ENCODE peak calls at places on chromosomes 1 and 21, in seven cellular contexts. K is OCI-LY7, O is psoas muscle, G is IMR-90, F is neuronal stem cell, B is A549, J is PC-3. P is an unnamed sample.

GRCh38 chr1:109802136-109802900 is 38.6 kb upstream of the EPS8L3 start:
- DNase-seq in G (no peak), K (no peak), B (no peak), O (peak), J (no peak), F (no peak), P (peak)

GRCh38 chr1:109914587-109915240 is 4.1 kb downstream of the CSF1 start:
- DNase-seq in F (no peak), K (no peak), G (peak), J (no peak), O (peak), B (no peak), P (no peak)

GRCh38 chr1:2137257-2138121 is 57.1 kb downstream of the FAAP20 start:
- DNase-seq in O (no peak), B (no peak), J (no peak), G (no peak), F (no peak), K (no peak), P (no peak)

GRCh38 chr1:59926381-59927243 is at the start of gene CYP2J2:
- DNase-seq in K (no peak), B (peak), J (peak), G (no peak), F (peak), O (peak), P (no peak)

GRCh38 chr21:19261731-19262367 is 858.3 kb upstream of the TMPRSS15 start:
- DNase-seq in K (no peak), J (no peak), G (no peak), B (no peak), F (no peak), O (no peak), P (no peak)

GRCh38 chr1:116824631-116825399 is 70.6 kb downstream of the CD2 start:
- DNase-seq in B (no peak), K (no peak), F (no peak), O (no peak), J (no peak), G (no peak), P (no peak)

GRCh38 chr1:27349784-27350672 is 8.2 kb downstream of the SYTL1 start:
- DNase-seq in J (peak), K (no peak), O (peak), F (peak), B (peak), G (peak), P (no peak)

GRCh38 chr1:156089704-156090103 is 7.4 kb upstream of the MEX3A start:
- DNase-seq in O (no peak), B (no peak), K (peak), F (no peak), G (no peak), J (no peak), P (no peak)

GRCh38 chr1:184118051-184118450 is 66.5 kb downstream of the TSEN15 start:
- DNase-seq in K (no peak), G (peak), F (no peak), J (peak), B (peak), O (no peak), P (no peak)

GRCh38 chr1:185672719-185673360 is 61.4 kb upstream of the HMCN1 start:
- DNase-seq in G (no peak), F (no peak), K (no peak), O (no peak), B (no peak), J (no peak), P (no peak)

GRCh38 chr1:210292276-210292851 is 36.3 kb upstream of the HHAT start:
- DNase-seq in J (peak), B (peak), K (no peak), F (peak), O (peak), G (no peak), P (no peak)

GRCh38 chr1:112040891-112041740 is 51.6 kb upstream of the KCND3 start:
- DNase-seq in O (no peak), K (no peak), B (no peak), J (no peak), F (no peak), G (no peak), P (no peak)

GRCh38 chr1:110064576-110065337 is 5.7 kb downstream of the ALX3 start:
- DNase-seq in G (no peak), K (no peak), F (no peak), O (no peak), B (no peak), J (no peak), P (no peak)

GRCh38 chr1:42690477-42691156 is 8.4 kb downstream of the YBX1 start:
- DNase-seq in G (peak), O (no peak), F (no peak), J (no peak), B (no peak), K (no peak), P (no peak)

GRCh38 chr1:42692941-42693340 is 10.7 kb downstream of the YBX1 start:
- DNase-seq in O (no peak), F (no peak), G (no peak), B (no peak), J (no peak), K (no peak), P (no peak)

GRCh38 chr1:42692461-42692860 is 10.2 kb downstream of the YBX1 start:
- DNase-seq in F (no peak), K (no peak), G (no peak), B (no peak), O (no peak), J (peak), P (no peak)

GRCh38 chr1:42689912-42690311 is 7.7 kb downstream of the YBX1 start:
- DNase-seq in O (no peak), F (no peak), G (no peak), B (no peak), J (no peak), K (no peak), P (no peak)

GRCh38 chr1:42691157-42691498 is 8.9 kb downstream of the YBX1 start:
- DNase-seq in F (no peak), G (no peak), B (no peak), J (no peak), O (no peak), K (no peak), P (no peak)
- H3K4me3 ChIP-seq in F (no peak), G (no peak), B (no peak), J (no peak), O (no peak), K (no peak), P (no peak)

GRCh38 chr1:93805027-93805426 is 74.0 kb downstream of the DNTTIP2 start:
- DNase-seq in O (no peak), F (no peak), K (no peak), G (peak), J (peak), B (no peak), P (no peak)
- H3K4me3 ChIP-seq in O (no peak), F (no peak), K (no peak), G (no peak), J (peak), B (no peak), P (no peak)

GRCh38 chr1:92980732-92981647 is 19.7 kb upstream of the DIPK1A start:
- DNase-seq in F (no peak), O (no peak), B (no peak), J (no peak), K (peak), G (no peak), P (peak)
- H3K4me3 ChIP-seq in F (no peak), O (no peak), B (no peak), J (no peak), K (no peak), G (no peak), P (no peak)

GRCh38 chr1:236065509-236066005 is 667 bp upstream of the NID1 start:
- DNase-seq in K (no peak), J (no peak), O (no peak), G (no peak), F (no peak), B (no peak), P (no peak)
- H3K4me3 ChIP-seq in K (no peak), J (peak), O (peak), G (peak), F (peak), B (peak), P (no peak)

DNA sequence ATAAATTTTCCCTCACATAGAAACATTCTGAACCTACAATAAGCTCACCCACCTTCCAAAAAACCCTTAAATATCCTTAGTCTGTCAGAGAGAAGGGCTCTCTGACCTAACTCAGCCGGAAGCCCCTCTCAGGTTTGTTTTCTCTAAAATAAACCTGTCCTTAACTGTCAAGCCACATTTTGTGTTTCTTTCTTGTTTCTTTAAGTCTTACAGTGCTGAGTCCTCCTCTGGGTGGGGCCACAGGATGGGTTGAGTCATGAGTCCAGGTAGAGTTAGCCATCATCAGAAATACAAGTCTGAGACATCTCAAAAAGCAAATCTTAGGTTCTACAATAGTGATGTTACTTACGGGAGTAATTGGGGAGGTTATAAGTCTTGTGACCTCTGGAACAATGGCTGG is 26.4 kb upstream of the SLC2A5 start:
- DNase-seq in J (no peak), B (no peak), K (no peak), O (no peak), G (no peak), F (no peak), P (no peak)
- H3K4me3 ChIP-seq in J (no peak), B (no peak), K (no peak), O (no peak), G (no peak), F (no peak), P (no peak)

GRCh38 chr1:157499516-157499915 is 52.8 kb downstream of the FCRL5 start:
- DNase-seq in O (no peak), B (no peak), F (no peak), K (no peak), J (no peak), G (no peak), P (no peak)
- H3K4me3 ChIP-seq in O (no peak), B (no peak), F (peak), K (no peak), J (no peak), G (no peak), P (no peak)

DNA sequence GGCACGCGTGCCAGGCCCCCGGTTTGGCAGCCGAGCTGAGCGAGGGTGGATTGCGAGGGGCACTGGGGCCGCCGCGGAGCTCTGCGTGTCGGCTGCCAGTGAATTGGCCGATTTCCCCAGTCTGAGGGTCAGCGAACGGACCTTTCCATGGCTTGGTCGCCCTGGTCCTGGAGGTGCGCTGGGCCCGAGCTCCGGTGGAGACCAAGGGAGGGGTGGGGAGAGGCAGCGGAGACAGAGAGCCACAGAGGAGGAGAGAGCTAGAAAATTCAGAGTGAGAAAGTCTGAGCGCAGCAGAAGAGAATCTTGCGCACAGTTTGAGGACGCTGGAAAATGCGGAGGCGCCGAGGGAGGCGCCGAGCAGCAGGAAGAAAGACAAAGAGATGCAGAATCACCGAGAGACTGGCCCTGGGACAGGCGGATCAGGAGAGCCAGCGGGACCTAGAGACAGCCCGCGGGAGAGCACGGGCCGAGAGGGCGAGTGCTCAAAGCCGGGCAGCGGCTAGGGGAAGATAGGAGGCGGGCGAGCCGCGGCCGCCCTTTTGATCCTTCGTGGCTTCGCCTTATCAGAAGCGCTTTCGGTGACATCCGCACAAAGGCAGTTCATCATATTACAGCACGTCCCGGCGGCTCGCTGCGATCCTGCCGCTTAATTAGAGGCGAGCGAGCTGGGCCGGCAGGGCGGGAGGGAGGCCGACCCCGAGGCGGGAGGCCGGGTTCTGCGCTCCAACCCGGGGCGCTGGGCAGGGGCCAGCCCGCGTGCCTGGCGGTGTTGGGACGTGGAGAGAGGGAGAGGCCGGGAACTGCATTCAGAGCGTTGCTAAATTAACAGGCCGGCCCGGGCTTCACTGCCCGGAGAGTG is 12.7 kb downstream of the PAX7 start:
- DNase-seq in K (no peak), G (no peak), B (no peak), O (no peak), J (peak), F (no peak), P (no peak)
- H3K4me3 ChIP-seq in K (no peak), G (no peak), B (no peak), O (peak), J (peak), F (peak), P (no peak)

P was measured in Jurkat, Clone E6-1.